ENCODE peak calls at places on chromosomes 16 and 17, in four cellular contexts. Y is effector memory CD4-positive, alpha-beta T cell; E is breast epithelium; Q is epithelial cell of proximal tubule. X is an unnamed sample.
A peak's percentile ranks its signal among the peaks of the same experiment; 100 is the strongest.

GRCh38 chr16:17354121-17354750 is 116.5 kb downstream of the XYLT1 start:
- DNase-seq in Y (no peak), E (no peak), Q (no peak), X (no peak)

GRCh38 chr17:44108440-44109311 is 14.8 kb downstream of the HDAC5 start:
- DNase-seq in Y (no peak), E (peak; percentile 68), Q (no peak), X (no peak)

GRCh38 chr17:76384222-76384986 is at the start of gene SPHK1:
- DNase-seq in Y (no peak), E (no peak), Q (no peak), X (no peak)

GRCh38 chr16:74724820-74725549 is 24.3 kb upstream of the MLKL start:
- DNase-seq in Y (no peak), E (no peak), Q (no peak), X (no peak)

GRCh38 chr16:84818989-84819643 is 669 bp upstream of the CRISPLD2 start:
- DNase-seq in Y (no peak), E (no peak), Q (no peak), X (no peak)

GRCh38 chr17:16593356-16594102 is 24.5 kb upstream of the ZNF287 start:
- DNase-seq in Y (no peak), E (no peak), Q (no peak), X (no peak)

GRCh38 chr17:34370997-34371395 is 8.0 kb upstream of the CCL1 start:
- DNase-seq in Y (no peak), E (no peak), Q (no peak), X (no peak)

GRCh38 chr17:9028632-9029570 is 7.6 kb downstream of the NTN1 start:
- DNase-seq in Y (no peak), E (no peak), Q (no peak), X (no peak)

DNA sequence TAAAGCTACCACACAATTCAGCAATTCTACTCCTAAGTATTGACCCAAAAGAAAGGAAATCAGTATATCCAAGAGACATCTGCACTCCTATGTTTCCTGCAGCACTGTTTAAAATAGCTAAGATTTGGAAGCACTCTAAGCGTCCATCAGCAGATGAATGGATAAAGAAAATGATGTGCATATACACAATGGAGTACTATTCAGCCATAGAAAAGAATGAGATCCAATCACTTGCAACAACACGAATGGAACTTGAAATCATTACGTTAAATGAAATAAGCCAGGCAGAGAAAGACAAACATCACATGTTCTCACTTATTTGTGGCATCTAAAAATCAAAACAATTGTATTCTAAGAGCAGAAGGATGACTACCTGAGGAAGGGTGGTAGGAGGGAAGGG is 1.5 kb downstream of the SLFN11 start:
- DNase-seq in Y (no peak), E (no peak), Q (no peak), X (no peak)
- H3K4me3 ChIP-seq in Y (no peak overlapping the region), E (no peak overlapping the region), Q (no peak overlapping the region), X (no peak overlapping the region)

GRCh38 chr17:58066409-58066808 is 16.8 kb upstream of the DYNLL2 start:
- DNase-seq in Y (no peak), E (no peak), Q (no peak), X (no peak)
- H3K4me3 ChIP-seq in Y (no peak overlapping the region), E (no peak overlapping the region), Q (no peak overlapping the region), X (no peak overlapping the region)

DNA sequence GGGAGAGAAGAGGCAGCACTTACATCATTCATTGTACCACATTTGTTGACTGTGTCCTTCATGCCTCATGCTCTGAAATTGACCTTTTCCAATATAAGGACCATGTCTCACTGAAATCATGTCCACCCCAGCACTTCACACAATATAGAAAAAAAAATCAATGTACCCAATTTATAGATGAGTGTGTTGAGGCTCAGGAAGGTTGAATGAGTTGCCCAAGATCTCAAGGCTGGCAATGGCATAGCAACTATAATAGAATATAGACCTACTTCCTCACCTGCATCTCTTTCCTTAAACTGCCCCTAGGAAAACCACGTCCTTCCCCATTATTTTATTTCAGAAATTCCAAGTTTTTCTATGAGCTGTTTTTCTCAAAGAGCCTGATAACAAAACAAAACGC is 912 bp upstream of the VAT1L start:
- DNase-seq in Y (no peak), E (no peak), Q (no peak), X (no peak)
- H3K4me3 ChIP-seq in Y (no peak overlapping the region), E (no peak overlapping the region), Q (no peak overlapping the region), X (no peak overlapping the region)

GRCh38 chr17:32684087-32684828 is 192.7 kb downstream of the MYO1D start:
- DNase-seq in Y (no peak), E (no peak), Q (no peak), X (no peak)
- H3K4me3 ChIP-seq in Y (no peak overlapping the region), E (no peak overlapping the region), Q (no peak overlapping the region), X (no peak overlapping the region)

GRCh38 chr17:6147054-6147453 is 76.9 kb downstream of the WSCD1 start:
- DNase-seq in Y (no peak), E (no peak), Q (no peak), X (no peak)
- H3K4me3 ChIP-seq in Y (no peak overlapping the region), E (no peak overlapping the region), Q (no peak overlapping the region), X (no peak overlapping the region)